ENCODE peak calls at places on chromosomes 4 and X, in four cellular contexts. M, N, S and U are unnamed samples.

GRCh38 chr4:94452476-94453300 is 946 bp downstream of the PDLIM5 start:
- DNase-seq in M (peak; percentile 54), N (no peak), S (peak; percentile 81), U (peak; percentile 40)

GRCh38 chr4:94536049-94536448 is 84.3 kb downstream of the PDLIM5 start:
- DNase-seq in M (no peak), N (no peak), S (no peak), U (no peak)

GRCh38 chr4:168486961-168487820 is 6.9 kb upstream of the DDX60L start:
- DNase-seq in M (no peak), N (no peak), S (no peak), U (no peak)

GRCh38 chr4:139209470-139210063 is 32.5 kb upstream of the ELF2 start:
- DNase-seq in M (no peak), N (no peak), S (no peak), U (no peak)

GRCh38 chrX:18119856-18120255 is 100.8 kb downstream of the BEND2 start:
- DNase-seq in M (no peak), N (no peak), S (no peak), U (no peak)

GRCh38 chrX:37378399-37378798 is 29.2 kb downstream of the PRRG1 start:
- DNase-seq in M (no peak), N (no peak), S (no peak), U (no peak)

GRCh38 chrX:115058276-115058675 is 40.9 kb upstream of the IL13RA2 start:
- DNase-seq in M (no peak), N (no peak), S (no peak), U (no peak)

GRCh38 chr4:142128529-142128928 is 492.1 kb downstream of the IL15 start:
- DNase-seq in M (no peak), N (no peak), S (no peak), U (no peak)

GRCh38 chrX:152245231-152245630 is 106.9 kb upstream of the MAGEA10 start:
- DNase-seq in M (no peak), N (no peak), S (no peak), U (no peak)

GRCh38 chr4:135244605-135245146 is 1043.1 kb upstream of the PABPC4L start:
- DNase-seq in M (no peak), N (no peak), S (no peak), U (no peak)

GRCh38 chrX:10108288-10108687 is 48.5 kb upstream of the CLCN4 start:
- DNase-seq in M (no peak), N (no peak), S (no peak), U (no peak)

GRCh38 chr4:69617083-69617694 is 22.3 kb downstream of the UGT2A2 start:
- DNase-seq in M (no peak), N (no peak), S (peak; percentile 40), U (peak; percentile 13)

GRCh38 chr4:96150501-96150900 is 310.6 kb downstream of the PDHA2 start:
- DNase-seq in M (no peak), N (no peak), S (no peak), U (no peak)

GRCh38 chrX:79096339-79096638 is 48.2 kb upstream of the GPR174 start:
- DNase-seq in M (no peak), N (no peak), S (no peak), U (no peak)

GRCh38 chr4:102311407-102311806 is 33.9 kb downstream of the SLC39A8 start:
- DNase-seq in M (no peak), N (no peak), S (no peak), U (no peak)

GRCh38 chrX:85627363-85627762 is 247.9 kb upstream of the POF1B start:
- DNase-seq in M (no peak), N (no peak), S (no peak), U (no peak)

GRCh38 chr4:109462802-109463201 is 29.2 kb downstream of the SEC24B start:
- DNase-seq in M (no peak), N (no peak), S (no peak), U (no peak)

GRCh38 chr4:24433515-24434192 is 150.7 kb downstream of the DHX15 start:
- DNase-seq in M (no peak), N (no peak), S (no peak), U (no peak)

GRCh38 chr4:122705547-122705946 is 27.0 kb upstream of the BBS12 start:
- DNase-seq in M (no peak), N (no peak), S (no peak), U (no peak)

GRCh38 chr4:39814403-39815185 is 116.7 kb downstream of the UBE2K start:
- DNase-seq in M (no peak), N (no peak), S (peak; percentile 43), U (no peak)

GRCh38 chr4:139754913-139755312 is 89.3 kb downstream of the MGST2 start:
- DNase-seq in M (no peak), N (no peak), S (no peak), U (no peak)

GRCh38 chr4:24894846-24895245 is 18.0 kb downstream of the CCDC149 start:
- DNase-seq in M (no peak), N (no peak), S (no peak), U (no peak)

GRCh38 chr4:77959566-77960338 is 97.1 kb downstream of the MRPL1 start:
- DNase-seq in M (no peak), N (peak; percentile 12), S (peak; percentile 63), U (peak; percentile 18)

GRCh38 chrX:116436358-116436816 is at the start of gene SLC6A14:
- DNase-seq in M (no peak), N (no peak), S (peak; percentile 49), U (no peak)

GRCh38 chr4:106541253-106541652 is 172.7 kb upstream of the GIMD1 start:
- DNase-seq in M (no peak), N (no peak), S (no peak), U (no peak)

GRCh38 chrX:19805054-19805690 is 82.2 kb downstream of the SH3KBP1 start:
- DNase-seq in M (no peak), N (no peak), S (no peak), U (no peak)

GRCh38 chrX:119709630-119710029 is 16.7 kb upstream of the SEPTIN6 start:
- DNase-seq in M (no peak), N (no peak), S (no peak), U (no peak)

GRCh38 chr4:53376900-53377299 is 541 bp upstream of the FIP1L1 start:
- DNase-seq in M (no peak), N (no peak), S (no peak), U (no peak)

GRCh38 chr4:113784497-113785254 is 23.1 kb upstream of the CAMK2D start:
- DNase-seq in M (no peak), N (no peak), S (peak; percentile 83), U (no peak)

GRCh38 chr4:36324808-36325207 is 43.4 kb downstream of the DTHD1 start:
- DNase-seq in M (no peak), N (no peak), S (no peak), U (no peak)

GRCh38 chr4:36325499-36325898 is 44.1 kb downstream of the DTHD1 start:
- DNase-seq in M (no peak), N (peak; percentile 59), S (no peak), U (no peak)

GRCh38 chr4:36321176-36321575 is 39.8 kb downstream of the DTHD1 start:
- DNase-seq in M (no peak), N (no peak), S (no peak), U (no peak)

GRCh38 chr4:36323801-36324419 is 42.5 kb downstream of the DTHD1 start:
- DNase-seq in M (no peak), N (no peak), S (no peak), U (no peak)

DNA sequence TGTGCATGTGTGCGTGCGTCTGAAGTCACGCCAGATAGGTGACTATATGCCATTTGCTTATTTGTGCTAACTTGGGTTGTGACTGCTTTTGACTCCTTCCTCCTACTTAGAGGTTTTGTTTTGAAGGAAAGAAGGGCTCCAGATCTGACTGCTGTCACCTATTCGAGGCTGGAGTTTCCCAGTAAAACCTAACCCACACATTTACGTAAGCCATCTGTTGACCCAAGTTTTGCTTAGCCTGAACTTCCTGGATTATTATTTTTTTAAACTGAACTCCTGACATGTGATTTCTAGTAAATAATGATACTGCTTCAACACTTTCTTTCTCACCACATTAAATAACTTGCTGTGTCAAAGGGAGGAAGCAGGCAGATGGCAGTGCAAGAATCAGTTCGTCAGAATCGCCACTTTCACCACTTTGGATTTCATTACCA is 41.5 kb downstream of the DTHD1 start:
- DNase-seq in M (no peak), N (peak; percentile 64), S (no peak), U (no peak)
- TF ChIP-seq SUZ12 in M (no peak), N (no peak), S (no peak), U (no peak)

GRCh38 chr4:3388461-3389185 is 53.1 kb upstream of the HGFAC start:
- DNase-seq in M (no peak), N (peak; percentile 77), S (no peak), U (no peak)

GRCh38 chr4:3386486-3386885 is 55.3 kb upstream of the HGFAC start:
- DNase-seq in M (no peak), N (no peak), S (no peak), U (no peak)

GRCh38 chr4:3387943-3388348 is 53.8 kb upstream of the HGFAC start:
- DNase-seq in M (no peak), N (no peak), S (no peak), U (no peak)

GRCh38 chr4:3385719-3386440 is 55.9 kb upstream of the HGFAC start:
- DNase-seq in M (no peak), N (no peak), S (no peak), U (no peak)

GRCh38 chr4:3387154-3387942 is 54.4 kb upstream of the HGFAC start:
- DNase-seq in M (no peak), N (peak; percentile 57), S (no peak), U (no peak)
- H3K4me1 ChIP-seq in M (peaks cover 38% of the 10 kb centered on the region), N (peaks cover 21% of the 10 kb centered on the region), S (peaks cover 46% of the 10 kb centered on the region), U (peaks cover 22% of the 10 kb centered on the region)

GRCh38 chr4:17667253-17667652 is 52.8 kb downstream of the MED28 start:
- DNase-seq in M (no peak), N (no peak), S (no peak), U (no peak)
- H3K9ac ChIP-seq in M (no peak overlapping the region), N (no peak overlapping the region), S (no peak overlapping the region), U (no peak overlapping the region)

DNA sequence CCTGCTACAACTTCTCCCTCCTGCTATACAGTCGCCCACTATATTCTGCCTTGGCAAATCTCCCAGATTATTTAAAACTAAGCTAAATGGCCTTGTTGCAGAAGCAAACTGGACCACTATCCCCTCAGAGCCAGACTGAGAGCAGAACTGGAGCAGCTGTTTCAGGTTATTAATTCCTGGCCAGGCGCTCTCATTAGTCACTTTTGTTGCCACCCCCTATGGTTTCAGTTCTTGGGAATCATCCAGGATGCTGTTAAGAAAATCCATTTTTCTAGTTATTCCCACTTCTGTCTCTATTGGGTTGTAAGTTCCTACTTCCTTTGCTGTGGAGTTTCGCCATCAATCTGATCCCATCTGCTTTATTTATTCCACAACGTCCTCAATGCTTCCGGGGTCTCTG is 30.1 kb downstream of the ADGRA3 start:
- DNase-seq in M (no peak), N (no peak), S (no peak), U (no peak)
- TF ChIP-seq SUZ12 in M (no peak), N (no peak), S (no peak), U (no peak)